ENCODE peak calls at places on chromosome 4, in nine cellular contexts. U is RWPE1, N is AG09319, A is pancreas, F is breast epithelium, J is foreskin fibroblast, P is cardiac muscle cell, E is lower leg skin, S is neural progenitor cell. Q is an unnamed sample.

GRCh38 chr4:28787947-28788346 is 1927.3 kb downstream of the STIM2 start:
- DNase-seq in U (no peak), N (no peak), A (no peak), P (no peak), E (no peak), J (no peak), F (no peak), S (no peak), Q (no peak)

GRCh38 chr4:52658671-52659015 is 458 bp downstream of the USP46 start:
- DNase-seq in N (no peak), S (no peak), P (no peak), A (no peak), J (peak), F (no peak), U (no peak), E (no peak), Q (no peak)

GRCh38 chr4:9877123-9877522 is 95.7 kb downstream of the DRD5 start:
- DNase-seq in P (no peak), A (no peak), N (no peak), E (no peak), F (no peak), S (no peak), J (no peak), U (no peak), Q (no peak)

GRCh38 chr4:48944659-48945290 is 38.2 kb upstream of the OCIAD2 start:
- DNase-seq in A (no peak), J (no peak), S (peak), U (peak), E (no peak), N (no peak), F (no peak), P (no peak), Q (no peak)

GRCh38 chr4:88549815-88550214 is 26.2 kb upstream of the PYURF start:
- DNase-seq in J (no peak), E (no peak), F (no peak), S (no peak), A (no peak), U (no peak), P (no peak), N (no peak), Q (no peak)

GRCh38 chr4:165541773-165542459 is 163.1 kb downstream of the CPE start:
- DNase-seq in A (no peak), F (no peak), J (no peak), S (no peak), E (no peak), N (no peak), U (no peak), P (no peak), Q (no peak)

GRCh38 chr4:138706206-138706605 is 309.4 kb upstream of the NOCT start:
- DNase-seq in A (no peak), S (no peak), E (no peak), N (no peak), P (no peak), F (no peak), J (no peak), U (no peak), Q (no peak)

GRCh38 chr4:25702848-25703247 is 47.2 kb downstream of the SLC34A2 start:
- DNase-seq in S (no peak), P (peak), U (no peak), N (peak), E (peak), F (no peak), A (no peak), J (peak), Q (no peak)

GRCh38 chr4:53055274-53055673 is 193.2 kb downstream of the RASL11B start:
- DNase-seq in S (no peak), F (no peak), J (peak), A (no peak), N (peak), U (no peak), E (no peak), P (no peak), Q (no peak)

GRCh38 chr4:140238353-140239041 is 84.5 kb upstream of the MAML3 start:
- DNase-seq in E (peak), P (peak), F (peak), U (peak), J (peak), A (peak), S (peak), N (peak), Q (no peak)

GRCh38 chr4:72302981-72303704 is 265.9 kb downstream of the ADAMTS3 start:
- DNase-seq in F (no peak), S (peak), E (no peak), P (peak), J (peak), A (peak), U (peak), N (no peak), Q (no peak)

GRCh38 chr4:157781361-157781760 is 391.5 kb downstream of the GASK1B start:
- DNase-seq in E (no peak), P (no peak), A (no peak), J (no peak), U (no peak), S (no peak), F (no peak), N (no peak), Q (no peak)

GRCh38 chr4:17605236-17605635 is 9.2 kb upstream of the MED28 start:
- DNase-seq in N (no peak), J (peak), P (no peak), F (no peak), A (no peak), U (no peak), E (no peak), S (no peak), Q (no peak)

GRCh38 chr4:156638925-156639605 is 332.5 kb downstream of the PDGFC start:
- DNase-seq in F (no peak), S (no peak), P (no peak), N (peak), U (no peak), J (peak), E (no peak), A (no peak), Q (no peak)

GRCh38 chr4:5018096-5018495 is 1.2 kb downstream of the CYTL1 start:
- DNase-seq in S (no peak), U (no peak), F (no peak), A (no peak), N (no peak), P (no peak), J (peak), E (no peak), Q (no peak)

GRCh38 chr4:536351-536972 is 37.5 kb downstream of the PIGG start:
- DNase-seq in E (no peak), P (no peak), U (no peak), N (no peak), S (no peak), J (no peak), F (peak), A (no peak), Q (no peak)

GRCh38 chr4:124044867-124045266 is 648.3 kb downstream of the SPRY1 start:
- DNase-seq in A (no peak), J (no peak), N (no peak), E (no peak), F (no peak), P (no peak), U (no peak), S (peak), Q (no peak)

GRCh38 chr4:43238556-43238955 is 346.0 kb downstream of the GRXCR1 start:
- DNase-seq in U (no peak), P (no peak), F (no peak), A (no peak), N (no peak), S (no peak), E (no peak), J (no peak), Q (no peak)

GRCh38 chr4:81421346-81422218 is 50.1 kb downstream of the RASGEF1B start:
- DNase-seq in E (peak), N (no peak), P (no peak), A (peak), F (no peak), U (peak), J (peak), S (peak), Q (no peak)

GRCh38 chr4:8732681-8733243 is 138.9 kb downstream of the HMX1 start:
- DNase-seq in J (no peak), F (no peak), A (no peak), P (no peak), N (no peak), E (no peak), S (no peak), U (no peak), Q (no peak)

GRCh38 chr4:57287687-57288604 is 177.8 kb upstream of the IGFBP7 start:
- DNase-seq in E (no peak), F (no peak), U (no peak), N (no peak), P (no peak), S (no peak), J (no peak), A (no peak), Q (no peak)

GRCh38 chr4:142350886-142351285 is 495.2 kb downstream of the INPP4B start:
- DNase-seq in E (no peak), A (no peak), F (no peak), S (no peak), U (no peak), P (no peak), J (peak), N (peak), Q (no peak)

GRCh38 chr4:170089274-170089742 is 448 bp downstream of the AADAT start:
- DNase-seq in U (peak), E (no peak), P (peak), S (peak), A (no peak), J (peak), N (no peak), F (no peak), Q (no peak)

GRCh38 chr4:86107112-86107511 is 252.7 kb downstream of the MAPK10 start:
- DNase-seq in J (no peak), A (no peak), E (no peak), U (no peak), N (no peak), P (no peak), S (no peak), F (no peak), Q (no peak)

GRCh38 chr4:1910643-1911042 is 39.5 kb downstream of the NSD2 start:
- DNase-seq in J (peak), S (peak), A (no peak), U (peak), P (peak), E (no peak), N (peak), F (no peak), Q (no peak)

GRCh38 chr4:56979674-56980073 is 978 bp downstream of the POLR2B start:
- DNase-seq in N (no peak), S (peak), A (no peak), U (no peak), J (peak), E (no peak), P (peak), F (no peak), Q (no peak)

GRCh38 chr4:22969314-22969896 is 276.7 kb downstream of the GBA3 start:
- DNase-seq in N (no peak), P (no peak), E (no peak), F (no peak), S (peak), U (peak), J (peak), A (no peak), Q (no peak)

DNA sequence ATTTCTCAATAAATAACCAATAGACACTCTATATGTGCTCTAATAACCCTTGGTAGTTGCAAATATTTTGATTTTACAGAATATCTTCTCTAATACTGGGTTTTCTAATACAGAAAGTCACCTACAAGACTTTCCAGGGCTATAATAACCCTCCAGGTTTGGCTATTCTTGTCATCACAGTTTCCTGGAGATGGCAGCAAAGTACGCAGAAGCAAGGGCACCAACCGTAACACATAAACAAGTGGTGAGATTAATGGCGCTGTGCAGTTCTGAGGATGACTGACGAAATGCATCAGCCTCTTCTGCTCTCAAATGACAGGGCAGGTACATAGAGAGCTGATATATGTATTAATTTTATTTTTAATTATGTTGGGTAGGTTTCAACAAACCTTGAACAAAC is 122.4 kb downstream of the C4orf33 start:
- DNase-seq in E (no peak), P (peak), U (no peak), S (peak), N (no peak), A (no peak), F (no peak), J (no peak), Q (no peak)
- TF ChIP-seq CTCF in E (no peak), P (peak), U (peak), S (peak), N (no peak), A (no peak), F (no peak), J (no peak), Q (peak)

GRCh38 chr4:118879409-118879808 is 9.2 kb upstream of the SYNPO2 start:
- DNase-seq in J (no peak), N (no peak), S (no peak), F (no peak), A (no peak), U (no peak), P (no peak), E (no peak), Q (no peak)

GRCh38 chr4:118881512-118882146 is 7.0 kb upstream of the SYNPO2 start:
- DNase-seq in S (no peak), F (no peak), A (no peak), U (no peak), J (no peak), E (no peak), P (no peak), N (no peak), Q (no peak)

GRCh38 chr4:118888666-118889312 is at the start of gene SYNPO2:
- DNase-seq in N (peak), S (peak), E (peak), U (peak), J (peak), F (peak), A (peak), P (peak), Q (peak)

GRCh38 chr4:118884716-118885115 is 3.9 kb upstream of the SYNPO2 start:
- DNase-seq in S (no peak), F (no peak), A (no peak), E (no peak), U (no peak), N (no peak), P (no peak), J (no peak), Q (no peak)

DNA sequence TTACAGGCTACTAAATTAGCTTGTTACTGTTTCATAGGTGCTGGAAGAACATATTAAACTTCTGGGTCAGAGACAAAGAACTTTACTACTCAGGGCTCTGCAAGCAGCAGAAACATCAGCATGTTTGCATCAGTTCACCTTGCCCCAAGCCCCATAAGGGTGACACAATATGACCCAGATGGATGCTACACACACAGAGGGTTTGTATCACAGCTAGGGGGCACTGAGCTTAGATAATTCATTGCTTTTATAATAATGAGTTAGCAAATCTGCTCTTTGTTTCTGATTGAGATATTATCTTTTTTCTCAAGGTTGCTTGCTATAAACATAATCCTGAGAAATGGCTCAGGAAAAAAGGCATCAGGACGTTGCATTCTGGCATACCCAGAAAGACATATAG is 4.8 kb upstream of the SYNPO2 start:
- DNase-seq in S (no peak), N (no peak), U (no peak), F (no peak), E (no peak), A (no peak), J (peak), P (no peak), Q (no peak)
- TF ChIP-seq CTCF in S (no peak), N (peak), U (no peak), F (no peak), E (no peak), A (no peak), J (peak), P (no peak), Q (peak)

DNA sequence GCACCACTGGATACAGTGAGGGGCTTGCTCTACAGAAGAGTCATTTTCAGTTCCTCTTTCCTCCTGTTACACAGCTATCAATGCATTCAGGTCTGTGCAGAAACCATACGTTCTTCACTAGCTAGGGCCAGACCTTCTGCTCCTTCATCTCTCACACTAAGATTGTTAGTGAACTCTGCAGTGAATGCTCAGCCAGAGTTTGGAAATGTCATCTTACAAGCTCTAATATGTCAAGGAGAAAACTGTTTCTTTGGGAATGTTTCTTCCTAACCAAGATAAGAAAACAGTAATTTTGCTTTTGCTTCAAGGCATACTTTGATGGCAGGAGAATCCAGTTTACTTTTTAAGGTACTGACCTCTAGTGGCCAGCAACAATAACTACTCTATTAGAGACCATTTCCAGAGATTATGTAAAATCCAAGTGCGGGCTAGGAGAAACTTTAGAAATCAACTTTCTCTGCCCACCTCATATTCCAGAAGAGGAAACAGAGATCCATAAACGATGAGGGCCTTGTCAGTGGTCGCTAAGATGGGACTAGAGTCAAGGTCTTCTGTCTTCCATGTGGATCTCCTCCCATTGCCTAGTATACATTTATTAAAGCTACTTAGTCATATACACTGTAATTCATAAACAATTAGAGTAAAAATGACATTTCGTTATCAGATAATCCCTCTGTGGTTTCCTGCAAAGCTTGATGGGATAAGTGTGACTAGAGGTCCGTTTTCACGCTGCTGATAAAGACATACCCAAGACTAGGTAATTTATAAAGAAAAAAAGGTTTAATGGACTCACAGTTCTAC is 12.1 kb upstream of the CC2D2A start:
- DNase-seq in F (no peak), E (no peak), A (no peak), P (peak), N (no peak), U (no peak), J (peak), S (peak), Q (no peak)
- TF ChIP-seq CTCF in F (peak), E (peak), A (peak), P (peak), N (peak), U (peak), J (peak), S (peak), Q (peak)

DNA sequence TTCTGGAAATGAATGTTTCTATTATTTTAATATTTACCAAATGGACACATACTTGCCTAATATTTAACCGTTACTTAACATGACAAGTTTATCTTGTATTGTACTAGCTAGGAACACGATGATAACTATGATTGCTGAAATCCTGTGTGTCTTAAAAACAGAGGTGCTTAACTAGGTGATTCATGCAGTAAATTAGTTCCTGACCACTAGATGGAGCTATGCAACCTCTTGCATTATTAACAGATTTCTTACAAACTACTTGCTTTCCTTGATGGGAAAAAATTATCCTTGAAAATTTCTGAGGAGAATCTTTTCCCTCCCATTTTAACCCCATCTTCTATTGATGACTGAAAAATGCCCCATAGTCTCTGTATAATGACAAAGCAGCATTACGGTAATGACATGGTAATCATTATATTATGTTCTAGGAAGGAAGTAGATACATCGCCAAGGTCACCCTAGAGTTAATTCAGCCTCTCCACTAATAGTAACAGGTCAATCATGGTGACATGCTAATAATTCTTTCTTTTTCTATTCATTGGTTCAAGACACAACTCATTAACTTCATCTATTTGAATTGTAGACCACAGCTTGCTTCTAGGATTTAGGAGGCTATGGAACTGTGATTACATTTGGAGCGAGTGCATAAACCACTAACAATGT is 844.2 kb downstream of the RAPGEF2 start:
- DNase-seq in A (no peak), P (peak), E (no peak), N (no peak), F (no peak), U (peak), S (peak), J (peak), Q (no peak)
- TF ChIP-seq CTCF in A (peak), P (peak), E (no peak), N (peak), F (peak), U (peak), S (peak), J (peak), Q (peak)

DNA sequence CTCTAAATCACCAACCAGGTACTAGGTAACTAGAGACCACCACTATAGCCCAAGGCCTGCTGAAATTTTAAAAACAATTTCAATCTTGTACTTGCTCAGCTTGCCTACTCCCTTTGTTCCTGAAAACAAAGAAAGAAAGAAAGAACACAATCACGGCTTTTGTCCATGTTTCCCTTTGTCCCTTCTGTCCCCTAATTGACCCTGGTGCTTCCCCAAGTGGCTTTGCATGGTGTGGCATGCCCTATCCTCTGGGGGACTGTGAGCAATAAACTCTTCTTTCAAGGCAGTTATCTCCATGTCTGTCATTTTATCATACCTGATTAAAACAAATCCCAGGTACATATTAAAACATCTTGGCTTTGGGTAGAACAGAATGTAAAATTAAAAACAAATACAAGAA is 94.8 kb downstream of the ARSJ start:
- DNase-seq in J (no peak), P (no peak), A (no peak), N (no peak), E (no peak), S (peak), U (no peak), F (no peak), Q (no peak)
- TF ChIP-seq CTCF in J (no peak), P (no peak), A (no peak), N (no peak), E (no peak), S (peak), U (no peak), F (no peak), Q (no peak)